ENCODE peak calls at places on chromosomes 1 and 21, in five cellular contexts. W is IMR-90, E is upper lobe of right lung, Z is cardiac muscle cell, G is hepatocyte. A is an unnamed sample.

GRCh38 chr1:116076831-116077230 is 34.4 kb upstream of the MAB21L3 start:
- DNase-seq in E (no peak), W (no peak), G (no peak), Z (no peak), A (no peak)

GRCh38 chr1:164731161-164731747 is 172.3 kb downstream of the PBX1 start:
- DNase-seq in W (no peak), E (no peak), G (no peak), Z (no peak), A (no peak)

GRCh38 chr1:30106125-30106524 is 617.3 kb downstream of the MATN1 start:
- DNase-seq in W (peak; percentile 18), E (no peak), G (peak; percentile 72), Z (peak; percentile 61), A (peak; percentile 63)

GRCh38 chr21:46639489-46640386 is 4.3 kb downstream of the PRMT2 start:
- DNase-seq in Z (no peak), E (no peak), G (no peak), W (peak; percentile 16), A (no peak)

GRCh38 chr1:244207935-244208244 is 156.8 kb downstream of the ZBTB18 start:
- DNase-seq in G (no peak), W (peak; percentile 27), Z (no peak), E (no peak), A (no peak)

GRCh38 chr1:35359995-35360394 is 91.5 kb downstream of the ZMYM4 start:
- DNase-seq in W (no peak), G (no peak), E (no peak), Z (no peak), A (no peak)

GRCh38 chr1:76257823-76258222 is 183.3 kb downstream of the ST6GALNAC3 start:
- DNase-seq in Z (no peak), W (no peak), E (no peak), G (no peak), A (no peak)

GRCh38 chr21:38758815-38759214 is 46.9 kb upstream of the ETS2 start:
- DNase-seq in Z (no peak), W (no peak), E (no peak), G (peak; percentile 44), A (no peak)

GRCh38 chr1:164813781-164814180 is 254.8 kb downstream of the PBX1 start:
- DNase-seq in W (no peak), E (no peak), Z (no peak), G (no peak), A (no peak)

GRCh38 chr1:114091711-114092110 is 62.0 kb downstream of the SYT6 start:
- DNase-seq in E (no peak), W (no peak), G (no peak), Z (no peak), A (no peak)

GRCh38 chr1:5389101-5389885 is 602.9 kb downstream of the NPHP4 start:
- DNase-seq in E (no peak), W (no peak), Z (no peak), G (no peak), A (no peak)

GRCh38 chr1:23865543-23865930 is 2.6 kb downstream of the FUCA1 start:
- DNase-seq in G (no peak), Z (no peak), W (peak; percentile 18), E (no peak), A (no peak)

GRCh38 chr21:45856940-45857339 is 124.6 kb upstream of the COL6A1 start:
- DNase-seq in Z (no peak), W (no peak), E (no peak), G (no peak), A (no peak)

GRCh38 chr1:237507005-237507404 is 383.7 kb downstream of the ZP4 start:
- DNase-seq in G (no peak), E (no peak), W (no peak), Z (no peak), A (no peak)

GRCh38 chr21:29007801-29008200 is 11.3 kb downstream of the RWDD2B start:
- DNase-seq in W (peak; percentile 33), E (no peak), G (no peak), Z (no peak), A (no peak)

GRCh38 chr1:83497563-83497962 is 501.4 kb downstream of the TTLL7 start:
- DNase-seq in G (no peak), W (no peak), Z (peak; percentile 23), E (no peak), A (no peak)

GRCh38 chr1:204044448-204044847 is 28.5 kb upstream of the SOX13 start:
- DNase-seq in E (no peak), Z (no peak), G (no peak), W (no peak), A (no peak)

GRCh38 chr1:117795190-117795589 is 134.2 kb downstream of the GDAP2 start:
- DNase-seq in W (peak; percentile 94), Z (no peak), G (no peak), E (no peak), A (peak; percentile 18)

GRCh38 chr1:14010431-14010830 is 310.4 kb downstream of the PRDM2 start:
- DNase-seq in Z (no peak), E (no peak), G (no peak), W (no peak), A (no peak)

GRCh38 chr1:43921022-43921421 is 12.6 kb upstream of the ARTN start:
- DNase-seq in W (no peak), E (no peak), Z (no peak), G (no peak), A (no peak)

GRCh38 chr1:90850925-90851710 is 134.0 kb upstream of the BARHL2 start:
- DNase-seq in E (peak; percentile 92), W (peak; percentile 55), Z (peak; percentile 88), G (peak; percentile 94), A (peak; percentile 80)

GRCh38 chr1:93420400-93420799 is 27.5 kb upstream of the FNBP1L start:
- DNase-seq in G (no peak), W (no peak), E (no peak), Z (no peak), A (no peak)

GRCh38 chr1:59156526-59157196 is 140.2 kb upstream of the FGGY start:
- DNase-seq in Z (peak; percentile 29), W (no peak), E (no peak), G (peak; percentile 38), A (no peak)

GRCh38 chr21:45530423-45531113 is 11.7 kb downstream of the SLC19A1 start:
- DNase-seq in W (no peak), G (no peak), Z (no peak), E (peak; percentile 57), A (peak; percentile 11)

GRCh38 chr1:247209306-247209900 is 37.6 kb upstream of the ZNF124 start:
- DNase-seq in G (no peak), E (no peak), Z (no peak), W (peak; percentile 1), A (peak; percentile 28)

GRCh38 chr1:16076871-16077250 is 3.4 kb upstream of the FAM131C start:
- DNase-seq in G (no peak), E (no peak), Z (no peak), W (peak; percentile 33), A (peak; percentile 84)

GRCh38 chr1:39539252-39539790 is 37.3 kb downstream of the PABPC4 start:
- DNase-seq in Z (peak; percentile 85), W (peak; percentile 72), G (peak; percentile 85), E (peak; percentile 73), A (peak; percentile 57)

GRCh38 chr1:62321438-62321837 is 2.2 kb upstream of the KANK4 start:
- DNase-seq in Z (no peak), W (peak; percentile 42), E (no peak), G (peak; percentile 75), A (no peak)

GRCh38 chr1:201399018-201399351 is at the start of gene LAD1:
- DNase-seq in E (no peak), W (no peak), G (no peak), Z (no peak), A (no peak)
- H3K27me3 ChIP-seq in E (peaks cover 23% of the 10 kb centered on the region), W (peaks cover 89% of the 10 kb centered on the region), G (no peaks in the 10 kb centered on the region), Z (peaks cover 2% of the 10 kb centered on the region), A (no peaks in the 10 kb centered on the region)

GRCh38 chr1:33407339-33407738 is 23.6 kb downstream of the PHC2 start:
- DNase-seq in Z (no peak), E (no peak), W (no peak), G (no peak), A (no peak)
- H3K4me1 ChIP-seq in Z (no peaks in the 10 kb centered on the region), E (no peaks in the 10 kb centered on the region), W (peaks cover 4% of the 10 kb centered on the region), G (no peaks in the 10 kb centered on the region), A (no peaks in the 10 kb centered on the region)

DNA sequence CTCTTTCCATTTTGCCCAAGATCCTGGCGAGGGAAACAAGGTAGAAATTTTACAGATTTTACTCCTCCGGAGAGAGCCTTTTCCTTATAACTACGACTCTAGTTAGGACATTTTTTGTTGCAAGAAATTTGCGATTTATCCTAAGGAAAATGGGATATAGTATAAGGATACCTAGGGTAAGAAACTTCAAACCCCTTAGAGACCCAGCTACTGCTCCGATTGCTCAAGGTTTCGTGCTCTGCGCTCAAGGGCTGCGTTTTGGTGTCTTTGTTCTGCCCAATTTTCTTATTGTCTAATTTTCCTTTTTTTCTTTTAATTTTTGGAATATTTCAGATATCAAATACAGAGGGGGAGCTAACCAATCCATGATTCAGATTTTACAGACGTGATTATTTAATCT is 1.5 kb downstream of the TTC3 start:
- DNase-seq in E (no peak), W (no peak), Z (no peak), G (no peak), A (no peak)
- H3K9me3 ChIP-seq in E (no peaks in the 10 kb centered on the region), W (no peaks in the 10 kb centered on the region), Z (no peaks in the 10 kb centered on the region), G (no peaks in the 10 kb centered on the region), A (no peaks in the 10 kb centered on the region)

GRCh38 chr21:36707763-36708511 is 9.0 kb downstream of the SIM2 start:
- DNase-seq in W (no peak), G (no peak), E (peak; percentile 54), Z (no peak), A (no peak)

GRCh38 chr21:36709030-36709867 is 10.3 kb downstream of the SIM2 start:
- DNase-seq in Z (no peak), G (no peak), E (peak; percentile 56), W (no peak), A (no peak)

GRCh38 chr21:36709868-36710728 is 11.2 kb downstream of the SIM2 start:
- DNase-seq in E (peak; percentile 40), W (no peak), Z (no peak), G (no peak), A (no peak)

GRCh38 chr21:36706951-36707762 is 8.2 kb downstream of the SIM2 start:
- DNase-seq in G (no peak), W (peak; percentile 37), E (peak; percentile 42), Z (peak; percentile 52), A (no peak)

GRCh38 chr21:36708512-36709029 is 9.7 kb downstream of the SIM2 start:
- DNase-seq in E (peak; percentile 35), W (no peak), Z (no peak), G (no peak), A (no peak)
- H3K27me3 ChIP-seq in E (peaks cover 99% of the 10 kb centered on the region), W (peaks cover 87% of the 10 kb centered on the region), Z (peaks cover 100% of the 10 kb centered on the region), G (peaks cover 100% of the 10 kb centered on the region), A (peaks cover 100% of the 10 kb centered on the region)

GRCh38 chr1:66393586-66394334 is 140.2 kb upstream of the SGIP1 start:
- DNase-seq in G (no peak), Z (no peak), W (no peak), E (peak; percentile 71), A (no peak)
- H3K4me1 ChIP-seq in G (no peaks in the 10 kb centered on the region), Z (no peaks in the 10 kb centered on the region), W (peaks cover 2% of the 10 kb centered on the region), E (no peaks in the 10 kb centered on the region), A (no peaks in the 10 kb centered on the region)

A was measured in BE2C.